ENCODE peak calls at places on chromosomes 4 and X, in seven cellular contexts. S is HCT116, Q is SK-N-SH, T is K562, D is HepG2, L is GM12878, P is H1. F is an unnamed sample.

GRCh38 chr4:39353478-39354177 is 12.5 kb downstream of the RFC1 start:
- DNase-seq in S (no peak), Q (peak), T (no peak), D (no peak), L (peak), P (no peak), F (no peak)

GRCh38 chrX:1852082-1852481 is 237.2 kb downstream of the ASMT start:
- DNase-seq in S (no peak), Q (no peak), T (no peak), D (no peak), L (no peak), P (no peak), F (no peak)

GRCh38 chrX:25536307-25536970 is 520.7 kb upstream of the ARX start:
- DNase-seq in S (no peak), Q (no peak), T (no peak), D (peak), L (no peak), P (no peak), F (no peak)

GRCh38 chrX:56268888-56269287 is 36.7 kb downstream of the KLF8 start:
- DNase-seq in S (no peak), Q (no peak), T (no peak), D (no peak), L (no peak), P (no peak), F (no peak)

GRCh38 chrX:43861750-43862149 is 20.5 kb downstream of the MAOB start:
- DNase-seq in S (peak), Q (no peak), T (no peak), D (peak), L (no peak), P (no peak), F (no peak)

GRCh38 chr4:73508651-73509050 is 27.1 kb downstream of the AFM start:
- DNase-seq in S (no peak), Q (no peak), T (no peak), D (no peak), L (no peak), P (no peak), F (no peak)

GRCh38 chr4:175770555-175770954 is 41.5 kb downstream of the GPM6A start:
- DNase-seq in S (no peak), Q (no peak), T (no peak), D (no peak), L (no peak), P (no peak), F (no peak)

GRCh38 chr4:73520821-73521220 is 39.3 kb downstream of the AFM start:
- DNase-seq in S (no peak), Q (no peak), T (no peak), D (no peak), L (no peak), P (peak), F (no peak)

GRCh38 chr4:144754562-144755410 is 108.8 kb downstream of the HHIP start:
- DNase-seq in S (peak), Q (no peak), T (no peak), D (no peak), L (no peak), P (no peak), F (peak)

GRCh38 chr4:41323186-41323585 is 66.5 kb downstream of the UCHL1 start:
- DNase-seq in S (no peak), Q (no peak), T (no peak), D (no peak), L (no peak), P (no peak), F (no peak)

GRCh38 chrX:9130031-9130430 is 96.1 kb upstream of the FAM9B start:
- DNase-seq in S (no peak), Q (no peak), T (no peak), D (no peak), L (no peak), P (no peak), F (no peak)

GRCh38 chr4:53804719-53805118 is 213.4 kb upstream of the LNX1 start:
- DNase-seq in S (peak), Q (no peak), T (peak), D (peak), L (peak), P (peak), F (peak)

GRCh38 chr4:149706942-149707341 is 108.7 kb downstream of the IQCM start:
- DNase-seq in S (no peak), Q (no peak), T (no peak), D (no peak), L (no peak), P (no peak), F (no peak)

GRCh38 chr4:108446554-108446953 is 173.8 kb upstream of the RPL34 start:
- DNase-seq in S (no peak), Q (no peak), T (no peak), D (no peak), L (no peak), P (no peak), F (no peak)

GRCh38 chr4:13088726-13089658 is 395.1 kb downstream of the RAB28 start:
- DNase-seq in S (no peak), Q (no peak), T (no peak), D (no peak), L (no peak), P (no peak), F (no peak)

GRCh38 chr4:3285558-3286334 is 7.1 kb upstream of the RGS12 start:
- DNase-seq in S (no peak), Q (peak), T (no peak), D (peak), L (no peak), P (no peak), F (peak)

GRCh38 chr4:113122066-113122465 is 72.6 kb downstream of the ANK2 start:
- DNase-seq in S (no peak), Q (no peak), T (no peak), D (no peak), L (no peak), P (no peak), F (no peak)
- TF ChIP-seq JUND in S (no peak), Q (no peak), T (no peak), D (no peak), L (no peak), P (no peak), F (no peak)

GRCh38 chr4:154004028-154004427 is 215.1 kb upstream of the SFRP2 start:
- DNase-seq in S (no peak), Q (no peak), T (no peak), D (no peak), L (no peak), P (no peak), F (no peak)
- TF ChIP-seq JUND in S (no peak), Q (no peak), T (no peak), D (no peak), L (no peak), P (no peak), F (no peak)

GRCh38 chr4:26860922-26861433 is 337 bp downstream of the STIM2 start:
- DNase-seq in S (no peak), Q (peak), T (no peak), D (peak), L (no peak), P (no peak), F (peak)

GRCh38 chr4:26863512-26863911 is 2.9 kb downstream of the STIM2 start:
- DNase-seq in S (no peak), Q (no peak), T (no peak), D (no peak), L (no peak), P (no peak), F (no peak)

GRCh38 chr4:26861434-26862186 is 969 bp downstream of the STIM2 start:
- DNase-seq in S (no peak), Q (peak), T (peak), D (peak), L (no peak), P (no peak), F (no peak)

GRCh38 chr4:26860157-26860921 is at the start of gene STIM2:
- DNase-seq in S (peak), Q (peak), T (peak), D (peak), L (peak), P (peak), F (peak)

GRCh38 chr4:26862381-26862915 is 1.8 kb downstream of the STIM2 start:
- DNase-seq in S (no peak), Q (no peak), T (no peak), D (no peak), L (no peak), P (no peak), F (no peak)
- TF ChIP-seq JUND in S (no peak), Q (no peak), T (no peak), D (no peak), L (no peak), P (no peak), F (no peak)

GRCh38 chr4:98780926-98781325 is 122.5 kb upstream of the TSPAN5 start:
- DNase-seq in S (no peak), Q (no peak), T (no peak), D (no peak), L (no peak), P (no peak), F (no peak)

GRCh38 chr4:98781641-98782348 is 123.4 kb upstream of the TSPAN5 start:
- DNase-seq in S (no peak), Q (no peak), T (no peak), D (no peak), L (no peak), P (no peak), F (peak)

GRCh38 chr4:98779021-98779420 is 120.6 kb upstream of the TSPAN5 start:
- DNase-seq in S (no peak), Q (no peak), T (no peak), D (no peak), L (no peak), P (no peak), F (no peak)

GRCh38 chr4:98778206-98778605 is 119.8 kb upstream of the TSPAN5 start:
- DNase-seq in S (no peak), Q (no peak), T (no peak), D (peak), L (no peak), P (no peak), F (peak)

DNA sequence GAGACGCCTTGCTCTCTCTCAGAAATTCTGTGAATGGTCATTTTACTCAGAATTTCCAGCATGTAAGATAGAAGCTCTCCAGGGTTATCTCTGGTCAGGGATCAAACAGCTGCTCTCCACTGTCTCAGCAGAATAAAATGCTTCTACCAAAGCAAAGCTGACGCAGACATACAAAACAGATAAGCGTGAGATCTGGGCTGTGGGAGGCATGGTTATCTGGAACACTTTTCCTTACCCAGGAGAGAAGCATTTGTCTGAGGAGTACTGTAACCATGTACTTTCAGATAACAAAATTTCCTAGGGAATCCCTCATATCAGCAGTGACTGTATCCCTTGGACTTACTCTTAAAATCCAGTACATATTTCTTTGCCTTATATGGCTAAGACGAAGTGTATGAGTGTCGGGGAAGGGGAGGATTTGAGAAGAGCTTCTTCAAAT is 121.7 kb upstream of the TSPAN5 start:
- DNase-seq in S (no peak), Q (peak), T (peak), D (no peak), L (no peak), P (no peak), F (no peak)
- TF ChIP-seq JUND in S (no peak), Q (no peak), T (peak), D (no peak), L (no peak), P (no peak), F (no peak)

GRCh38 chr4:112927544-112927943 is 121.9 kb upstream of the ANK2 start:
- DNase-seq in S (no peak), Q (no peak), T (no peak), D (no peak), L (no peak), P (no peak), F (no peak)
- TF ChIP-seq JUND in S (no peak), Q (no peak), T (no peak), D (no peak), L (no peak), P (no peak), F (no peak)

DNA sequence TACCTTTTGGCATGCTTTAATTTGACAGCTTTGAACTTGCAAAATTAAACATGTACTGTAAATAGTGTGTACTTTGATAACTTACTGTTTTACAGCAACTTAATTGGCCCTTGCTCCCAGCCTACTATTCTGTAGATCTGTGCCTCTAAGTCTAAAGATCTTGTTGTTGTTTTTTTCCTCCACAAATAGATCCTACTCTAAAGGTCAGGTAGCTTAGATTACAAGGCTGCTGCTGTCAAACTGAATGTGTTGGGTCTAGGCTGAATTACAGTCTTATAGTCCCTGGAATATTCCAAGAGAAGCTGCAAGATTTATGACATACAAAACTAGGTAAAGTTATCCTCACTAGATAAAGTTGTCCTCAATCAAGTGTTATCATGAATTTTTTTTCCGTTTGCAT is 18.7 kb downstream of the DIAPH2 start:
- DNase-seq in S (no peak), Q (no peak), T (no peak), D (no peak), L (no peak), P (no peak), F (no peak)
- TF ChIP-seq JUND in S (no peak), Q (no peak), T (no peak), D (no peak), L (no peak), P (no peak), F (no peak)

DNA sequence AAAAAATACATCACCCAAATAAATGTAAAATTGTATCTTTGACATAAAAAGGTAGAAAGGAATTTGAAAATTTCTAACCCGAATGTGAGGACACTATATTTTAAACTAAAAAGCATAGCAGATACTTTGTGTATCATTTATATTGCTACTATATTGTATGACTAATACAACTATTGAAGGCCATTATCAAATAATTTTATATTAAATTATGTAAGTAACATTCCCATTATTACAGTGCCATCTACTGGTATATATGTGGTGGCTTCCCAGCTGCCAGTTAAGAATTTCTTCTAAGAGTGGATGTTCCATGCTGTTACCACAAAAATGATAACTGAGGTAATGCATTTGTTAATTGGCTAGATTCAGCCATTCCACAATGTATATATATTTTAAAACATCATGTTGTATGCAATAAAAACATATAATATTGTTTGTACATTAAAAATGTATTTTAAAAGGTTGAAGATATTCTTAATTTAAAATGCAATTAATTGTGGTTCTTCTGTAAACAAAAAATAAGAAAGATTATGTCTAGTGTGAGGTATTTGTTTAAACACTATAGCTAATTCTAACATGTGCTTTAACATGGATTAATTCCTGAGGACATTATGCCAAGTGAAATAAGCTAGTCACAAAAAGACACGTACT is 65.3 kb downstream of the EGF start:
- DNase-seq in S (peak), Q (peak), T (no peak), D (peak), L (no peak), P (no peak), F (peak)
- TF ChIP-seq JUND in S (no peak), Q (no peak), T (no peak), D (no peak), L (no peak), P (no peak), F (no peak)

F was measured in T47D.